ENCODE peak calls at places on chromosomes 2 and 18, in seven cellular contexts. One of them, this sample, is unnamed.

GRCh38 chr2:148667114-148667513 is 22.6 kb downstream of the EPC2 start:
- DNase-seq in fibroblast of pulmonary artery: no peak
- DNase-seq in stimulated activated naive CD4-positive, alpha-beta T cell: no peak
- DNase-seq in effector memory CD8-positive, alpha-beta T cell: no peak
- DNase-seq in dorsolateral prefrontal cortex: no peak
- DNase-seq in M059J: no peak
- DNase-seq in activated T-helper 1 cell treated with Interleukin-2 at 50 U/mL for 16 hours: no peak
- DNase-seq in this sample: peak

GRCh38 chr2:98458667-98459380 is 14.2 kb downstream of the INPP4A start:
- DNase-seq in fibroblast of pulmonary artery: no peak
- DNase-seq in M059J: no peak
- DNase-seq in stimulated activated naive CD4-positive, alpha-beta T cell: no peak
- DNase-seq in dorsolateral prefrontal cortex: no peak
- DNase-seq in activated T-helper 1 cell treated with Interleukin-2 at 50 U/mL for 16 hours: no peak
- DNase-seq in effector memory CD8-positive, alpha-beta T cell: no peak
- DNase-seq in this sample: no peak

GRCh38 chr18:13813271-13813849 is 10.6 kb upstream of the MC5R start:
- DNase-seq in M059J: peak
- DNase-seq in stimulated activated naive CD4-positive, alpha-beta T cell: peak
- DNase-seq in dorsolateral prefrontal cortex: no peak
- DNase-seq in fibroblast of pulmonary artery: peak
- DNase-seq in activated T-helper 1 cell treated with Interleukin-2 at 50 U/mL for 16 hours: no peak
- DNase-seq in effector memory CD8-positive, alpha-beta T cell: peak
- DNase-seq in this sample: peak

GRCh38 chr2:224596289-224596688 is 11.1 kb upstream of the CUL3 start:
- DNase-seq in activated T-helper 1 cell treated with Interleukin-2 at 50 U/mL for 16 hours: no peak
- DNase-seq in fibroblast of pulmonary artery: no peak
- DNase-seq in M059J: no peak
- DNase-seq in stimulated activated naive CD4-positive, alpha-beta T cell: no peak
- DNase-seq in dorsolateral prefrontal cortex: no peak
- DNase-seq in effector memory CD8-positive, alpha-beta T cell: no peak
- DNase-seq in this sample: no peak

GRCh38 chr2:55966431-55967118 is 43.0 kb upstream of the EFEMP1 start:
- DNase-seq in M059J: peak
- DNase-seq in effector memory CD8-positive, alpha-beta T cell: no peak
- DNase-seq in activated T-helper 1 cell treated with Interleukin-2 at 50 U/mL for 16 hours: no peak
- DNase-seq in stimulated activated naive CD4-positive, alpha-beta T cell: no peak
- DNase-seq in fibroblast of pulmonary artery: peak
- DNase-seq in dorsolateral prefrontal cortex: peak
- DNase-seq in this sample: no peak

GRCh38 chr2:212930556-212930955 is 220.9 kb downstream of the IKZF2 start:
- DNase-seq in fibroblast of pulmonary artery: no peak
- DNase-seq in dorsolateral prefrontal cortex: no peak
- DNase-seq in M059J: no peak
- DNase-seq in stimulated activated naive CD4-positive, alpha-beta T cell: no peak
- DNase-seq in activated T-helper 1 cell treated with Interleukin-2 at 50 U/mL for 16 hours: no peak
- DNase-seq in effector memory CD8-positive, alpha-beta T cell: no peak
- DNase-seq in this sample: no peak

GRCh38 chr2:28348149-28348567 is 44.5 kb upstream of the FOSL2 start:
- DNase-seq in M059J: no peak
- DNase-seq in activated T-helper 1 cell treated with Interleukin-2 at 50 U/mL for 16 hours: peak
- DNase-seq in stimulated activated naive CD4-positive, alpha-beta T cell: peak
- DNase-seq in fibroblast of pulmonary artery: no peak
- DNase-seq in effector memory CD8-positive, alpha-beta T cell: peak
- DNase-seq in dorsolateral prefrontal cortex: no peak
- DNase-seq in this sample: no peak

GRCh38 chr2:190572251-190572650 is 37.7 kb upstream of the NEMP2 start:
- DNase-seq in effector memory CD8-positive, alpha-beta T cell: no peak
- DNase-seq in fibroblast of pulmonary artery: no peak
- DNase-seq in activated T-helper 1 cell treated with Interleukin-2 at 50 U/mL for 16 hours: no peak
- DNase-seq in dorsolateral prefrontal cortex: no peak
- DNase-seq in M059J: no peak
- DNase-seq in stimulated activated naive CD4-positive, alpha-beta T cell: no peak
- DNase-seq in this sample: no peak

This sample was measured in iris pigment epithelial cell.